ENCODE peak calls at places on chromosomes 11 and 22, in five cellular contexts. One of them, this sample, is unnamed.

GRCh38 chr11:109039611-109040010 is 374.7 kb downstream of the DDX10 start:
- DNase-seq in dorsolateral prefrontal cortex: no peak
- DNase-seq in Caco-2: no peak
- DNase-seq in AG04450: no peak
- DNase-seq in kidney: no peak
- DNase-seq in this sample: no peak

GRCh38 chr11:92482502-92482901 is 257.9 kb downstream of the FAT3 start:
- DNase-seq in dorsolateral prefrontal cortex: no peak
- DNase-seq in Caco-2: no peak
- DNase-seq in AG04450: no peak
- DNase-seq in kidney: no peak
- DNase-seq in this sample: no peak

GRCh38 chr22:20429254-20430100 is 8.1 kb downstream of the SCARF2 start:
- DNase-seq in dorsolateral prefrontal cortex: no peak
- DNase-seq in Caco-2: peak; percentile 68
- DNase-seq in AG04450: no peak
- DNase-seq in kidney: peak; percentile 86
- DNase-seq in this sample: peak; percentile 58

GRCh38 chr11:77121096-77121640 is 6.9 kb upstream of the MYO7A start:
- DNase-seq in dorsolateral prefrontal cortex: no peak
- DNase-seq in Caco-2: no peak
- DNase-seq in AG04450: no peak
- DNase-seq in kidney: peak; percentile 60
- DNase-seq in this sample: no peak

GRCh38 chr11:92885600-92885999 is 83.9 kb upstream of the MTNR1B start:
- DNase-seq in dorsolateral prefrontal cortex: no peak
- DNase-seq in Caco-2: no peak
- DNase-seq in AG04450: no peak
- DNase-seq in kidney: no peak
- DNase-seq in this sample: no peak

GRCh38 chr11:65662247-65662801 is 392 bp downstream of the RELA start:
- DNase-seq in dorsolateral prefrontal cortex: no peak
- DNase-seq in Caco-2: no peak
- DNase-seq in AG04450: no peak
- DNase-seq in kidney: no peak
- DNase-seq in this sample: no peak

GRCh38 chr11:5923789-5924188 is 18.3 kb upstream of the OR56A3 start:
- DNase-seq in dorsolateral prefrontal cortex: no peak
- DNase-seq in Caco-2: no peak
- DNase-seq in AG04450: no peak
- DNase-seq in kidney: no peak
- DNase-seq in this sample: no peak

GRCh38 chr11:88086297-88086696 is 88.9 kb downstream of the RAB38 start:
- DNase-seq in dorsolateral prefrontal cortex: no peak
- DNase-seq in Caco-2: no peak
- DNase-seq in AG04450: no peak
- DNase-seq in kidney: no peak
- DNase-seq in this sample: no peak

GRCh38 chr22:41405588-41405987 is 23.8 kb downstream of the TEF start:
- DNase-seq in dorsolateral prefrontal cortex: no peak
- DNase-seq in Caco-2: no peak
- DNase-seq in AG04450: no peak
- DNase-seq in kidney: no peak
- DNase-seq in this sample: no peak

GRCh38 chr11:8913961-8914660 is 3.1 kb downstream of the AKIP1 start:
- DNase-seq in dorsolateral prefrontal cortex: no peak
- DNase-seq in Caco-2: no peak
- DNase-seq in AG04450: no peak
- DNase-seq in kidney: no peak
- DNase-seq in this sample: peak; percentile 36

GRCh38 chr11:77035580-77035979 is 1.4 kb downstream of the B3GNT6 start:
- DNase-seq in dorsolateral prefrontal cortex: no peak
- DNase-seq in Caco-2: no peak
- DNase-seq in AG04450: no peak
- DNase-seq in kidney: no peak
- DNase-seq in this sample: peak; percentile 50

GRCh38 chr11:64688534-64688982 is 34.4 kb downstream of the NRXN2 start:
- DNase-seq in dorsolateral prefrontal cortex: peak; percentile 90
- DNase-seq in Caco-2: peak; percentile 90
- DNase-seq in AG04450: peak; percentile 50
- DNase-seq in kidney: peak; percentile 93
- DNase-seq in this sample: peak; percentile 91

GRCh38 chr22:49418943-49419342 is 408.7 kb downstream of the BRD1 start:
- DNase-seq in dorsolateral prefrontal cortex: no peak
- DNase-seq in Caco-2: no peak
- DNase-seq in AG04450: no peak
- DNase-seq in kidney: no peak
- DNase-seq in this sample: no peak

GRCh38 chr11:44024977-44025376 is 22.8 kb upstream of the ACCSL start:
- DNase-seq in dorsolateral prefrontal cortex: no peak
- DNase-seq in Caco-2: no peak
- DNase-seq in AG04450: no peak
- DNase-seq in kidney: no peak
- DNase-seq in this sample: no peak

GRCh38 chr11:61549662-61550568 is 31.0 kb downstream of the SYT7 start:
- DNase-seq in dorsolateral prefrontal cortex: no peak
- DNase-seq in Caco-2: no peak
- DNase-seq in AG04450: no peak
- DNase-seq in kidney: no peak
- DNase-seq in this sample: no peak

GRCh38 chr22:43798492-43798891 is 13.6 kb downstream of the EFCAB6 start:
- DNase-seq in dorsolateral prefrontal cortex: no peak
- DNase-seq in Caco-2: no peak
- DNase-seq in AG04450: no peak
- DNase-seq in kidney: no peak
- DNase-seq in this sample: no peak

GRCh38 chr11:728901-729491 is 18.3 kb upstream of the TALDO1 start:
- DNase-seq in dorsolateral prefrontal cortex: no peak
- DNase-seq in Caco-2: no peak
- DNase-seq in AG04450: no peak
- DNase-seq in kidney: peak; percentile 71
- DNase-seq in this sample: no peak

GRCh38 chr22:23119492-23120414 is 22.0 kb downstream of the RSPH14 start:
- DNase-seq in dorsolateral prefrontal cortex: no peak
- DNase-seq in Caco-2: no peak
- DNase-seq in AG04450: no peak
- DNase-seq in kidney: no peak
- DNase-seq in this sample: no peak

GRCh38 chr22:41574847-41575381 is 14.1 kb downstream of the CSDC2 start:
- DNase-seq in dorsolateral prefrontal cortex: no peak
- DNase-seq in Caco-2: no peak
- DNase-seq in AG04450: no peak
- DNase-seq in kidney: peak; percentile 92
- DNase-seq in this sample: no peak

GRCh38 chr22:28514314-28514713 is 165.3 kb downstream of the TTC28 start:
- DNase-seq in dorsolateral prefrontal cortex: no peak
- DNase-seq in Caco-2: no peak
- DNase-seq in AG04450: no peak
- DNase-seq in kidney: no peak
- DNase-seq in this sample: no peak

GRCh38 chr11:20158597-20159257 is 1.5 kb downstream of the DBX1 start:
- DNase-seq in dorsolateral prefrontal cortex: no peak
- DNase-seq in Caco-2: peak; percentile 53
- DNase-seq in AG04450: peak; percentile 3
- DNase-seq in kidney: peak; percentile 75
- DNase-seq in this sample: peak; percentile 38

GRCh38 chr22:22547226-22547625 is 11.8 kb downstream of the PRAME start:
- DNase-seq in dorsolateral prefrontal cortex: no peak
- DNase-seq in Caco-2: no peak
- DNase-seq in AG04450: no peak
- DNase-seq in kidney: no peak
- DNase-seq in this sample: no peak

GRCh38 chr11:112223125-112223524 is 3.1 kb upstream of the PTS start:
- DNase-seq in dorsolateral prefrontal cortex: no peak
- DNase-seq in Caco-2: no peak
- DNase-seq in AG04450: no peak
- DNase-seq in kidney: no peak
- DNase-seq in this sample: no peak

GRCh38 chr11:117925198-117925925 is 3.8 kb downstream of the TMPRSS13 start:
- DNase-seq in dorsolateral prefrontal cortex: no peak
- DNase-seq in Caco-2: no peak
- DNase-seq in AG04450: no peak
- DNase-seq in kidney: peak; percentile 19
- DNase-seq in this sample: no peak

GRCh38 chr11:118415739-118416068 is 14.3 kb downstream of the ATP5MG start:
- DNase-seq in dorsolateral prefrontal cortex: no peak
- DNase-seq in Caco-2: no peak
- DNase-seq in AG04450: peak; percentile 95
- DNase-seq in kidney: no peak
- DNase-seq in this sample: peak; percentile 49

GRCh38 chr11:2663915-2664314 is 35.9 kb downstream of the KCNQ1OT1 start:
- DNase-seq in dorsolateral prefrontal cortex: no peak
- DNase-seq in Caco-2: no peak
- DNase-seq in AG04450: no peak
- DNase-seq in kidney: no peak
- DNase-seq in this sample: no peak

GRCh38 chr11:67345247-67345948 is 7.9 kb downstream of the POLD4 start:
- DNase-seq in dorsolateral prefrontal cortex: no peak
- DNase-seq in Caco-2: no peak
- DNase-seq in AG04450: no peak
- DNase-seq in kidney: no peak
- DNase-seq in this sample: peak; percentile 49

GRCh38 chr22:46224771-46225290 is 25.3 kb downstream of the CDPF1 start:
- DNase-seq in dorsolateral prefrontal cortex: no peak
- DNase-seq in Caco-2: no peak
- DNase-seq in AG04450: no peak
- DNase-seq in kidney: no peak
- DNase-seq in this sample: no peak

GRCh38 chr11:118939948-118940598 is 14.3 kb upstream of the BCL9L start:
- DNase-seq in dorsolateral prefrontal cortex: no peak
- DNase-seq in Caco-2: no peak
- DNase-seq in AG04450: no peak
- DNase-seq in kidney: peak; percentile 76
- DNase-seq in this sample: no peak

GRCh38 chr22:27329966-27330645 is 471.4 kb downstream of the MN1 start:
- DNase-seq in dorsolateral prefrontal cortex: no peak
- DNase-seq in Caco-2: no peak
- DNase-seq in AG04450: no peak
- DNase-seq in kidney: no peak
- DNase-seq in this sample: no peak

GRCh38 chr11:6736495-6737121 is 35.2 kb downstream of the OR2AG2 start:
- DNase-seq in dorsolateral prefrontal cortex: no peak
- DNase-seq in Caco-2: no peak
- DNase-seq in AG04450: no peak
- DNase-seq in kidney: no peak
- DNase-seq in this sample: no peak

GRCh38 chr11:44609783-44610155 is 44.3 kb downstream of the CD82 start:
- DNase-seq in dorsolateral prefrontal cortex: no peak
- DNase-seq in Caco-2: no peak
- DNase-seq in AG04450: no peak
- DNase-seq in kidney: no peak
- DNase-seq in this sample: no peak

GRCh38 chr22:28656156-28656555 is 23.5 kb downstream of the TTC28 start:
- DNase-seq in dorsolateral prefrontal cortex: no peak
- DNase-seq in Caco-2: no peak
- DNase-seq in AG04450: no peak
- DNase-seq in kidney: no peak
- DNase-seq in this sample: no peak

GRCh38 chr11:134725939-134726639 is 314.0 kb upstream of the B3GAT1 start:
- DNase-seq in dorsolateral prefrontal cortex: no peak
- DNase-seq in Caco-2: no peak
- DNase-seq in AG04450: no peak
- DNase-seq in kidney: no peak
- DNase-seq in this sample: no peak

GRCh38 chr11:2328656-2329354 is 27.0 kb downstream of the TSPAN32 start:
- DNase-seq in dorsolateral prefrontal cortex: no peak
- DNase-seq in Caco-2: no peak
- DNase-seq in AG04450: no peak
- DNase-seq in kidney: no peak
- DNase-seq in this sample: no peak

GRCh38 chr22:37054078-37054440 is 2.5 kb downstream of the KCTD17 start:
- DNase-seq in dorsolateral prefrontal cortex: no peak
- DNase-seq in Caco-2: no peak
- DNase-seq in AG04450: no peak
- DNase-seq in kidney: peak; percentile 48
- DNase-seq in this sample: no peak
- TF ChIP-seq CTCF in dorsolateral prefrontal cortex: no peak
- TF ChIP-seq CTCF in Caco-2: no peak
- TF ChIP-seq CTCF in AG04450: no peak
- TF ChIP-seq CTCF in kidney: no peak
- TF ChIP-seq CTCF in this sample: no peak

DNA sequence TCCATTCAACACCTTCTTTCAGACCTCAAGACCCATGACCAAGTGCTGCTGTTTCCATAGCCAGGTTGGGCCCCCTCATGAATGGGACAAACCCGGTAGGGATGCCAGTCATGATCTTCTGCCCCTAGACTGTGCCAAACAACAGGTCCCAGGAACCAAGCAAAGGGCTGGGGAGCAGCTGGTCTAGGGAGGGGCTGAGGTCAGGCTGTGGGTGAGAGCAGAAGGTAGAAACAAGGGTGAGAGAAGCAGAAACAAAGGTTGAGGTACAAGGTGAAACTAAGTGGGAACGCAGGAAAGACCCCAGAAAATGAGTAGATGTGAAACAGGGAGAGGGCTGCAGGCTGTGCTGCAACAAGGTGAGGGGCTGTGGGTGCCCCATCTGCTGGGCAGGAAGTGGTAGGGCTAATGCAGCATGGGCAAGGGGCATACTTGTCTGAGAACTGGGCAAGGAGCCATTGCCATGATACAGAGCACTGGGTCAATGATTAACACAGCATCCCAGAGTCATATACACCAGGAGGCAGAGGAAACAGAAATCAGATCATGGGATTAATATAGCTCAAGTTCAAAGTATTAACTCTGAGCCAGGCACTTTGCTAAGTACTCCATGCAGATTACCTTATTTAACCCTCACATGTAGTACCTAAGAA is 45.9 kb downstream of the SLC1A2 start:
- DNase-seq in dorsolateral prefrontal cortex: no peak
- DNase-seq in Caco-2: no peak
- DNase-seq in AG04450: no peak
- DNase-seq in kidney: no peak
- DNase-seq in this sample: peak; percentile 78
- TF ChIP-seq CTCF in dorsolateral prefrontal cortex: no peak
- TF ChIP-seq CTCF in Caco-2: no peak
- TF ChIP-seq CTCF in AG04450: no peak
- TF ChIP-seq CTCF in kidney: no peak
- TF ChIP-seq CTCF in this sample: peak; percentile 52

DNA sequence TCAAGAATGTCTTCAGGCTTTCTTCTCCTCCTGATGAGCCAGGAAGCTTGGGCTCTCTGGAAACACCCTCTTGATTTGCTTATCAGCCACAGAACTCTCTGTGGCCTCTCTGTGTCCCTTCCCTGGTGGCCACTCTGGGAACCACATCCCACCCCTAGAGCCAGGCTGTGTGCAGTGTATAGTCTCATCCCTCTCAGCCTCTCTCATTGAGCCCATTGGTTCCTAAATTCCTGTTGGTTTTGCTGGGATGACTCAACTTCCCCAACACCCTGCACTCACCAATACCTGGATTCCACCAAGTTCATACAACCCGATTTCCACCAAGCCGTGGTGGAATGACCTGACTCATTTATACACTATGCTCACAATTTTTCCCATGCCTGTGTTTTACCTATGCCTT is 5.2 kb downstream of the IRAG1 start:
- DNase-seq in dorsolateral prefrontal cortex: no peak
- DNase-seq in Caco-2: no peak
- DNase-seq in AG04450: no peak
- DNase-seq in kidney: no peak
- DNase-seq in this sample: peak; percentile 17
- TF ChIP-seq CTCF in dorsolateral prefrontal cortex: no peak
- TF ChIP-seq CTCF in Caco-2: no peak
- TF ChIP-seq CTCF in AG04450: peak; percentile 34
- TF ChIP-seq CTCF in kidney: no peak
- TF ChIP-seq CTCF in this sample: no peak

GRCh38 chr11:70128435-70128906 is 50.4 kb downstream of the ANO1 start:
- DNase-seq in dorsolateral prefrontal cortex: no peak
- DNase-seq in Caco-2: no peak
- DNase-seq in AG04450: no peak
- DNase-seq in kidney: no peak
- DNase-seq in this sample: peak; percentile 48
- TF ChIP-seq CTCF in dorsolateral prefrontal cortex: no peak
- TF ChIP-seq CTCF in Caco-2: no peak
- TF ChIP-seq CTCF in AG04450: no peak
- TF ChIP-seq CTCF in kidney: no peak
- TF ChIP-seq CTCF in this sample: no peak

This sample was measured in Calu3.